ENCODE peak calls at places on chromosome 22, in five cellular contexts. I is stomach, J is mucosa of descending colon, F is brain microvascular endothelial cell, X is lower leg skin. N is an unnamed sample.

GRCh38 chr22:37258810-37259472 is 14.9 kb upstream of the RAC2 start:
- DNase-seq in I (no peak), J (no peak), F (no peak), X (no peak), N (no peak)

GRCh38 chr22:43777204-43777671 is 34.9 kb downstream of the EFCAB6 start:
- DNase-seq in I (no peak), J (no peak), F (peak), X (no peak), N (no peak)

GRCh38 chr22:34976474-34976873 is 89.5 kb upstream of the ISX start:
- DNase-seq in I (no peak), J (no peak), F (no peak), X (no peak), N (no peak)

GRCh38 chr22:48778308-48779195 is 1049.1 kb downstream of the BRD1 start:
- DNase-seq in I (no peak), J (no peak), F (no peak), X (peak), N (peak)

GRCh38 chr22:42433754-42434153 is 1.6 kb upstream of the NFAM1 start:
- DNase-seq in I (no peak), J (no peak), F (no peak), X (no peak), N (no peak)

GRCh38 chr22:41833369-41834004 is 582 bp downstream of the SREBF2 start:
- DNase-seq in I (peak), J (peak), F (no peak), X (peak), N (no peak)

GRCh38 chr22:32318361-32318760 is 39.3 kb upstream of the RFPL3 start:
- DNase-seq in I (peak), J (no peak), F (no peak), X (peak), N (no peak)

GRCh38 chr22:36541831-36542391 is 12.9 kb upstream of the EIF3D start:
- DNase-seq in I (peak), J (no peak), F (peak), X (no peak), N (no peak)

GRCh38 chr22:30694638-30695350 is at the start of gene OSBP2:
- DNase-seq in I (peak), J (peak), F (no peak), X (no peak), N (peak)

GRCh38 chr22:45309422-45310227 is at the start of gene FAM118A:
- DNase-seq in I (peak), J (peak), F (peak), X (peak), N (peak)
- TF ChIP-seq CTCF in I (no peak), J (peak), F (no peak), X (no peak), N (no peak)

GRCh38 chr22:29156507-29156906 is 49.2 kb upstream of the EMID1 start:
- DNase-seq in I (no peak), J (no peak), F (no peak), X (no peak), N (no peak)
- TF ChIP-seq CTCF in I (no peak), J (no peak), F (peak), X (no peak), N (no peak)

GRCh38 chr22:39080052-39080762 is 3.1 kb downstream of the APOBEC3G start:
- DNase-seq in I (no peak), J (no peak), F (no peak), X (no peak), N (no peak)

GRCh38 chr22:39083212-39084165 is 6.4 kb downstream of the APOBEC3G start:
- DNase-seq in I (no peak), J (peak), F (no peak), X (no peak), N (no peak)

GRCh38 chr22:39084666-39085065 is 7.6 kb downstream of the APOBEC3G start:
- DNase-seq in I (no peak), J (peak), F (no peak), X (no peak), N (no peak)

GRCh38 chr22:39080993-39081513 is 4.0 kb downstream of the APOBEC3G start:
- DNase-seq in I (no peak), J (no peak), F (no peak), X (no peak), N (no peak)

DNA sequence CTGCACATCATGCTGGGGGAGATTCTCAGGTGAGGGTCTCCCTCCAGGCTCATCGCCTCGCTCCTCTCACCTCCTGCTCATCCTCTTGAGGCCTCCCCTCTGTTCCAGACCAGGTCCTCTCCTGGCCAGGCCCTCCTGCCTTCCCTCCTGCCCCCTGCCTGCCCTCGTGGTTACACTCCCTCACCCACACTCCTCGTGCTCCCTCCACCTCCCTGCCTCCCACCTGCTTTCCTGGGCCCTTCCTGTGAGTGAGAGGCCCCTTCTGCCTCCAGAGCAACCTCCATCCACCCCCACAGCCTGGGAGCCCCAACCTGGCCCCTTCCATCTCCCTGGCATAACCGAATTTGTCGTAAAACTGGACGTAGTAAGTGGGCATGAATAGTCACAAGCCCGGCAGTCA is 4.5 kb downstream of the APOBEC3G start:
- DNase-seq in I (no peak), J (no peak), F (no peak), X (no peak), N (no peak)
- TF ChIP-seq CTCF in I (no peak), J (no peak), F (no peak), X (no peak), N (no peak)

GRCh38 chr22:26170112-26170492 is 840 bp downstream of the SEZ6L start:
- DNase-seq in I (no peak), J (no peak), F (no peak), X (no peak), N (no peak)

GRCh38 chr22:26168934-26169311 is 339 bp upstream of the SEZ6L start:
- DNase-seq in I (no peak), J (no peak), F (no peak), X (no peak), N (no peak)

GRCh38 chr22:26172389-26172990 is 3.2 kb downstream of the SEZ6L start:
- DNase-seq in I (no peak), J (no peak), F (peak), X (no peak), N (peak)

GRCh38 chr22:26169312-26170111 is at the start of gene SEZ6L:
- DNase-seq in I (no peak), J (no peak), F (no peak), X (no peak), N (peak)

DNA sequence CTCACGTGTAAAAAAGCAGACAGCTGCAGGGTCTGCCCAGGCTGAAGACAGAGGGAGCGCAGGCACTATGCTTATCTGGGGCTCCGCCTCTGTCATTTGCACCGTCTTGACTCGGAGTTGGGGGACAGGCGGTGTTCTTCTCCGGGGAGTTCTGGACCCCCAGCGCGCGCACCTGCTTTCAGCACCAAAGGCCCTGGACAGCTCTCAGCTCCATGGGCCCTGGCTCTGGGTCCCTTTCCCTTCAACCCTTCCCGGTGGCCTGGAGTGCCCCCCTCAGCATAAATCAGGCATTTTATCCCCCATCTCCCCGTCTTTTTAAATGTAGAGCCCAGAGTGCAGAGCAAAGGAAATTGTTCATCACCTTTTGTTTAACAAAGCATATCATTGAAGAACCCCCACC is 1.5 kb downstream of the SEZ6L start:
- DNase-seq in I (no peak), J (no peak), F (no peak), X (no peak), N (peak)
- TF ChIP-seq CTCF in I (no peak), J (no peak), F (no peak), X (no peak), N (no peak)

DNA sequence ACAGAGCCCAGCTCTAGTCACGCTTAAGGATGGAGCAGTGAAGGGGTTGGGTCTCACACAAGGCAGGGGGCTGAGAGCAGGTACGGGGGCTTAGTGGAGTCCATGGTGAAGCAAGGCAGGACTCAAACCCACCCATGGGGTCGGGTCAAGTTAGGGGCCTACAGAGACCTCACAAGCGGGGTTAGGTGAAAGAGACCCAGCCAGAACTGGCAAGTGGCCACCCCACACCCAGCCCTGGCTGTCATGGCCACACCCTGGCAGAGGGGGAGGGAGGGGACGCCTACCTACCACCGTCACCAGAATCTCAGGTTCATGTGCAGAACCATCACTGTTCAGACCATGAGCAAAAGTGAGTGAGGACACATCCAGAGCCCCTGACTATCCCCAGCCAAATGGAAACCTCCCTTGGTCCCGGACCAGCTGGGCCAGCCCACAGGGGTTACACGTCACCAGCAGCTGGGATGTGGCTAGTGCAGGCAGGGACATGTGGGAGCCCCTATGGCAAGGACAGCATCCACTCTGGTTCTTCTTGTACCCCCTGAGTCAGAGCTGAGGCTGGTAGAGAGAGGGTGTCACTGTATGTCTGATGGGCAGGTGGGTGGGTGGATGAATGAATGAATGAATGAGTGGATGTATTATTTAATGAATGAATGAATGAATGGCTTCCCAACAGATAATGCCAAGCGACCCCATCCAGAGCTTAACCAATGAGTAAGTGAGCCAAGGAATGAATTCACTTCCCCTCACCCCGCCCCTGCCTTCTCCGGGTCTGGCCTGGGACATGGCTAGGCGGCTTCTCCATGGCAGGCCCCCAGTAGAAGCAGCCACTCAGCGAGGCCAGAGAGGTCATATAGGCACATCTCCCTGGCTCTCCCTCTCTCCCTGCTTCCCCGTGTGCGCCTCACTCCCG is 681.6 kb downstream of the TBC1D22A start:
- DNase-seq in I (no peak), J (no peak), F (no peak), X (peak), N (peak)
- TF ChIP-seq CTCF in I (no peak), J (no peak), F (no peak), X (no peak), N (no peak)

DNA sequence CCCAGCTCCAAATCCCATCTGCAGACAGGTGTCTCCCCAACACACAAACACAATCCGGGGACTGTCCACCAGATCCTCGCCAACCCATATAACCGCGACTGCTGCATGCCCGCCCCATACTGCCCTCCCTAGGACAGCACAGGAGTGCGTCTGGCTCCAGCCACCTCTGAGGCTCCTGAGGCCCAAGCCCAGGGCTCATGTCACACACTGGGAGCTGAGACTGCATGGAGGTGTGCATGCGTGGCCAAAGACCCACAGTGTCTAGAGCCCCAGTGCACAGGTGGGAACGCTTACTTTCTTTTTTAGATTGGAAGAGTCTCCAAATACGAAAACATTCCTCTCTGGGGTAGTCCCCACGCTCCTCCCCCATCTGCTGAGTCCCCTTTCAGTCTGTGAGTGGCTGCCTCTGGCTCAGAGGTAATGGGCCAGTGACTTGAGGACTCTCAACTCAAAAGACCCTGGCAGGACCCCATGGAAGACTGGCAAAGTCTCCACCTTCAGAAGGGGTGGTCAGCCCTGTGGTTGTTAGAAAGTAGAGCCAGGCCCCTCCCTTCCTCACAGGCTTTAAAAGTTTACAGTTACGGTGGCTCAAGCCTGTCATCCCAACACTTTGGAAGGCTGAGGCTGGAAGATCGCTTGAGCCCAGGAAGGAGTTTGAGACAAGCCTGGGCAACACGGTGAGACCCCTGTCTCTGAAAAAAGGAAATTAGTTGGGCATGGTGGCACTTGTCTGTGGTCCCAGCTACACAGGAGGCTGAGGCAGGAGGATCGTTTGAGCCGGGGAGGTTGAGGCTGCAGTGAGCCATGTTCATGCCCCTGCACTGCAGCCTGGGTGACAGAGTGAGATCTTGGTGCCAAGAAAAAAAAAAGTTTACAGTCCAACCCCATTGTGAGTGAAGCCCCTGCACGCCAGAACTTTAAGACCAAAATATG is 2.3 kb downstream of the CBX7 start:
- DNase-seq in I (no peak), J (peak), F (no peak), X (no peak), N (no peak)
- TF ChIP-seq CTCF in I (no peak), J (no peak), F (no peak), X (no peak), N (no peak)

DNA sequence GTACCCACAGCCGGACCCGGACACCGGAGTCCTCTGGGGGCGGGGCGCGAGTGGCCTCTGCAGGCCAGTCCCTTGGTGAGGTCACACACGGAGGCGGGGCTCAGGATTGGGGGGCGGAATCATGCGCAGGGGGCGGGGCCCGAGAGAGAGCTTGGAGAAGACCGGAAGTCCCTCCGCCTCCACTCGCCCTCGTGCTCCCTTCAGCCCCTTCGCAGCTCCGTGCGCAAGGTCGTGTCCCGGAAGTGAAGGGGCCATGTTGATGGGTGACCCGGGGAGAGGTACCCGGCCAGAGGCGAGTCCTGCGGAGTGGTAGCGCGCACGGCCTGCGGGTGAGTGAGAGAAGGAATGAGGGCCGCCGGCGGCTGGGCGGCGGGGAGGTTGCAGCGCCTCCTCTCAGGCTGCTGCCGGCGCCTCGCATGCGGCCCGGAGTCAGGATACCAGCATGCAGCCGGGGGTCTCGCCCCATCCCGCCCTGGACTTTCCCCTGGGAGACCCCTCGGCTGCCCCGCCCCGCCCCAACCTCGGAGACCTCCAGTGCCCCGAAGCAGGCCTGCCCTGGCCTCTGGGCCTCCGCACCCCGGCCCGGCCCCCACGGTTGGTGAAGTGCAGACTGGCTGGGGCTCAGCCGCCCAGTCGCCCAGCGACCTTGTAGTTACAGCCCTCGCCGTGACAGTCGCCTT is at the start of gene MIEF1:
- DNase-seq in I (peak), J (peak), F (peak), X (peak), N (peak)
- TF ChIP-seq CTCF in I (no peak), J (no peak), F (peak), X (no peak), N (peak)